ENCODE peak calls at places on chromosomes 11 and 22, in four cellular contexts. D is uterus, P is coronary artery, U is MM.1S. R is an unnamed sample.

GRCh38 chr11:105393326-105393725 is 216.5 kb upstream of the GRIA4 start:
- DNase-seq in D (no peak), U (no peak), P (no peak), R (no peak)

GRCh38 chr22:22098457-22099193 is 116.0 kb upstream of the TOP3B start:
- DNase-seq in D (no peak), U (peak; percentile 77), P (no peak), R (no peak)

GRCh38 chr11:129846508-129847335 is 31.1 kb downstream of the TMEM45B start:
- DNase-seq in P (no peak), D (no peak), U (peak; percentile 89), R (peak; percentile 84)

GRCh38 chr11:123213307-123213708 is 18.3 kb upstream of the CLMP start:
- DNase-seq in P (no peak), D (no peak), U (no peak), R (no peak)

GRCh38 chr11:132941024-132941646 is 591.2 kb downstream of the OPCML start:
- DNase-seq in U (no peak), D (no peak), P (no peak), R (peak; percentile 23)

GRCh38 chr22:46524203-46524740 is 13.1 kb downstream of the CELSR1 start:
- DNase-seq in P (no peak), D (no peak), U (no peak), R (no peak)

GRCh38 chr11:12220305-12220704 is 109.9 kb downstream of the MICAL2 start:
- DNase-seq in D (peak; percentile 78), U (no peak), P (no peak), R (no peak)

GRCh38 chr11:736431-736830 is 10.8 kb upstream of the TALDO1 start:
- DNase-seq in P (no peak), D (no peak), U (no peak), R (no peak)

GRCh38 chr11:30855383-30856006 is 269.3 kb upstream of the MPPED2 start:
- DNase-seq in P (no peak), U (peak; percentile 11), D (no peak), R (peak; percentile 2)

GRCh38 chr11:87059596-87059995 is 21.9 kb downstream of the TMEM135 start:
- DNase-seq in P (no peak), D (no peak), U (no peak), R (no peak)

GRCh38 chr22:36606114-36606513 is 77.1 kb upstream of the EIF3D start:
- DNase-seq in P (no peak), U (no peak), D (no peak), R (no peak)

GRCh38 chr22:49202226-49202625 is 625.4 kb downstream of the BRD1 start:
- DNase-seq in D (no peak), U (no peak), P (peak; percentile 40), R (no peak)

GRCh38 chr22:29704528-29705285 is 15.1 kb upstream of the CABP7 start:
- DNase-seq in D (no peak), P (no peak), U (no peak), R (peak; percentile 30)

GRCh38 chr11:7579226-7579825 is 65.5 kb downstream of the PPFIBP2 start:
- DNase-seq in U (no peak), P (no peak), D (peak; percentile 52), R (peak; percentile 44)

GRCh38 chr22:31637375-31637937 is 24.6 kb downstream of the PISD start:
- DNase-seq in D (no peak), U (no peak), P (no peak), R (peak; percentile 28)

GRCh38 chr22:18955696-18956095 is 19.6 kb upstream of the PRODH start:
- DNase-seq in U (no peak), D (no peak), P (no peak), R (no peak)

GRCh38 chr11:78696177-78696576 is 121.5 kb upstream of the NARS2 start:
- DNase-seq in U (no peak), P (no peak), D (no peak), R (no peak)

GRCh38 chr11:75792127-75792731 is 22.8 kb upstream of the UVRAG start:
- DNase-seq in D (no peak), P (no peak), U (no peak), R (no peak)

GRCh38 chr22:35454416-35455054 is 54.6 kb downstream of the MCM5 start:
- DNase-seq in U (no peak), P (no peak), D (no peak), R (no peak)
- TF ChIP-seq CTCF in U (no peak), P (no peak), D (peak; percentile 11), R (no peak)

DNA sequence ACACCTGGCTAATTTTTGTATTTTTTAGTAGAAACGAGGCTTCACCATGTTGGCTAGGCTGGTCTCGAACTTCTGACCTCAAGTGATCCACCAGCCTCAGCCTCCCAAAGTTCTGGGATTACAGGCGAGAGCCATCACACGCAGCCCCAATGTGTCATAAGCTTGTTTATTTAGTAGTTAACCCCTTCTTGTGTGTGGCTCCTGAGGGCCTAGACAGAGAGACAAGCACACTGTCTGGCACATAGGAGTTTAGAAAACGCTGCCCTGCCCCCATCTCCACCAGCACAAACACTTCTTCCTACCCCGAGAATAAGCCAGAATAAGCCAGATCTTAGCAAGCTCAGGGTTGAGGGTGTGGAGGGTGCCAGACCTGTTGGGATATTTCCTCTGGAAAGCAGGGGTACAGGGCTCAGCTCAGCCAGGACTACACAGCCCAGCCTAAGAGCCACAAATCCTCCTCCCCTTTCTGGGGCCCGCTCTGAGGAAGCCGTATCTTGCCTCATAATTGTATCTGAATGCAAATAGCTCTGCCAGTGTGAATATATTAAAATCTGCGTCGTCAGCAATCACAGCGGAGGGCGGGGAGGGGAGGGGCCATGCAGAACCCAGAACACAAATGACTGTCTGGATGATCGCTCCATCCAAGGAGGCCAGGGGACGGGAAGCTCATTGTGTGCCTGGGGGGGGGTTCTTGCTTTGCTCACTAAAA is 247.3 kb downstream of the MN1 start:
- DNase-seq in P (no peak), D (no peak), U (no peak), R (peak; percentile 30)
- H3K4me3 ChIP-seq in P (no peak overlapping the region), D (no peak overlapping the region), U (no peak overlapping the region), R (no peak overlapping the region)

GRCh38 chr11:63871962-63872832 is 33.3 kb downstream of the MARK2 start:
- DNase-seq in D (peak; percentile 78), P (peak; percentile 92), U (peak; percentile 65), R (peak; percentile 95)
- TF ChIP-seq CTCF in D (peak; percentile 54), P (no peak), U (peak; percentile 64), R (peak; percentile 31)

GRCh38 chr11:72655014-72655413 is 19.2 kb downstream of the PDE2A start:
- DNase-seq in D (no peak), U (no peak), P (no peak), R (no peak)

GRCh38 chr11:72652133-72652532 is 22.1 kb downstream of the PDE2A start:
- DNase-seq in U (no peak), D (no peak), P (no peak), R (no peak)

GRCh38 chr11:72653616-72654000 is 20.6 kb downstream of the PDE2A start:
- DNase-seq in P (no peak), U (no peak), D (no peak), R (no peak)

GRCh38 chr11:72655896-72656464 is 18.2 kb downstream of the PDE2A start:
- DNase-seq in D (no peak), U (no peak), P (no peak), R (no peak)

GRCh38 chr11:72652871-72653615 is 21.2 kb downstream of the PDE2A start:
- DNase-seq in D (no peak), P (no peak), U (no peak), R (no peak)
- H3K4me3 ChIP-seq in D (no peak overlapping the region), P (no peak overlapping the region), U (no peak overlapping the region), R (no peak overlapping the region)

GRCh38 chr11:65377777-65378176 is 4.7 kb downstream of the SLC25A45 start:
- DNase-seq in D (no peak), U (no peak), P (no peak), R (no peak)
- TF ChIP-seq CTCF in D (no peak), U (no peak), P (no peak), R (no peak)

DNA sequence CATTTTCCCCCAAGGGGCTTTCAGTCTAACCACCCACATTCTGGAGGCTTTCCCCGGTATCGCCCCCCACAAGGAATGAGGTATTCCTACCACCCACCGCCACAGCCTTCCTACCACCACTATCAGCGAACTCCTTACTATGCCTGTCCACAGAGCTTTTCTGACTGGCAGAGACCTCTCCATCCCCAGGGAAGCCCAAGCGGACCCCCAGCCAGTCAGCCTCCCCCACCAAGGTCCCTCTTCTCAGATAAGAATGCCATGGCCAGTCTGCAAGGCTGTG is 14.6 kb upstream of the SLC25A18 start:
- DNase-seq in P (no peak), D (no peak), U (no peak), R (no peak)
- H3K4me3 ChIP-seq in P (no peak overlapping the region), D (no peak overlapping the region), U (no peak overlapping the region), R (no peak overlapping the region)